ENCODE peak calls at places on chromosomes 3 and 15, in seven cellular contexts. T is mammary epithelial cell; Q is NCI-H345; K is effector CD4-positive, alpha-beta T cell; Y is T1000; X is Right ventricle myocardium superior; H is NCI-H524 treated with DMSO at 0.1 percent for 48 hours. U is an unnamed sample.

GRCh38 chr15:73809728-73810501 is 56.8 kb upstream of the INSYN1 start:
- DNase-seq in T (peak; percentile 25), Q (peak; percentile 9), K (no peak), Y (no peak), X (no peak), H (no peak), U (no peak)

GRCh38 chr3:126355777-126356372 is 1.3 kb downstream of the KLF15 start:
- DNase-seq in T (no peak), Q (no peak), K (no peak), Y (no peak), X (peak; percentile 98), H (no peak), U (no peak)

GRCh38 chr3:184676927-184677326 is 34.9 kb downstream of the MAGEF1 start:
- DNase-seq in T (no peak), Q (no peak), K (no peak), Y (no peak), X (no peak), H (no peak), U (no peak)

GRCh38 chr3:10521772-10522441 is 16.5 kb upstream of the ATP2B2 start:
- DNase-seq in T (no peak), Q (no peak), K (no peak), Y (no peak), X (no peak), H (no peak), U (no peak)

GRCh38 chr3:72385172-72385571 is 463.1 kb downstream of the SHQ1 start:
- DNase-seq in T (no peak), Q (no peak), K (no peak), Y (no peak), X (no peak), H (no peak), U (no peak)

GRCh38 chr3:10198761-10199688 is 34.3 kb downstream of the IRAK2 start:
- DNase-seq in T (peak; percentile 98), Q (no peak), K (peak; percentile 61), Y (no peak), X (no peak), H (no peak), U (peak; percentile 64)

GRCh38 chr3:32098528-32098927 is 7.9 kb upstream of the GPD1L start:
- DNase-seq in T (no peak), Q (no peak), K (no peak), Y (no peak), X (no peak), H (no peak), U (no peak)

GRCh38 chr15:31227235-31227634 is 99.4 kb upstream of the KLF13 start:
- DNase-seq in T (no peak), Q (no peak), K (no peak), Y (no peak), X (no peak), H (no peak), U (no peak)

GRCh38 chr15:95734422-95735316 is 595.8 kb upstream of the NR2F2 start:
- DNase-seq in T (peak; percentile 38), Q (no peak), K (no peak), Y (no peak), X (no peak), H (no peak), U (no peak)

GRCh38 chr3:37075955-37076354 is 82.6 kb downstream of the MLH1 start:
- DNase-seq in T (no peak), Q (no peak), K (no peak), Y (no peak), X (no peak), H (no peak), U (no peak)

GRCh38 chr3:12948891-12949711 is 107.7 kb upstream of the RPL32 start:
- DNase-seq in T (peak; percentile 28), Q (no peak), K (no peak), Y (no peak), X (no peak), H (no peak), U (no peak)

GRCh38 chr15:74335396-74335795 is 32.0 kb downstream of the CYP11A1 start:
- DNase-seq in T (no peak), Q (no peak), K (no peak), Y (no peak), X (no peak), H (no peak), U (no peak)

GRCh38 chr3:63228677-63229076 is 49.4 kb upstream of the SYNPR start:
- DNase-seq in T (peak; percentile 33), Q (peak; percentile 28), K (no peak), Y (no peak), X (no peak), H (peak; percentile 31), U (no peak)